ENCODE peak calls at places on chromosome X, in seven cellular contexts. One of them, this sample, is unnamed.

GRCh38 chrX:133661962-133662839 is 246.9 kb upstream of the GPC4 start:
- DNase-seq in tibial nerve: no peak
- DNase-seq in psoas muscle: no peak
- DNase-seq in pancreas: no peak
- DNase-seq in lung: no peak
- DNase-seq in IMR-90: no peak
- DNase-seq in H1: no peak
- DNase-seq in this sample: no peak

GRCh38 chrX:137313627-137314026 is 252.3 kb upstream of the ZIC3 start:
- DNase-seq in tibial nerve: no peak
- DNase-seq in psoas muscle: no peak
- DNase-seq in pancreas: no peak
- DNase-seq in lung: no peak
- DNase-seq in IMR-90: no peak
- DNase-seq in H1: no peak
- DNase-seq in this sample: no peak

GRCh38 chrX:153921070-153921469 is 5.0 kb downstream of the ARHGAP4 start:
- DNase-seq in tibial nerve: no peak
- DNase-seq in psoas muscle: no peak
- DNase-seq in pancreas: no peak
- DNase-seq in lung: no peak
- DNase-seq in IMR-90: no peak
- DNase-seq in H1: no peak
- DNase-seq in this sample: peak

GRCh38 chrX:63765692-63766091 is 19.3 kb downstream of the ARHGEF9 start:
- DNase-seq in tibial nerve: no peak
- DNase-seq in psoas muscle: no peak
- DNase-seq in pancreas: no peak
- DNase-seq in lung: no peak
- DNase-seq in IMR-90: no peak
- DNase-seq in H1: no peak
- DNase-seq in this sample: no peak

GRCh38 chrX:2614911-2615310 is 76.2 kb upstream of the CD99 start:
- DNase-seq in tibial nerve: no peak
- DNase-seq in psoas muscle: no peak
- DNase-seq in pancreas: no peak
- DNase-seq in lung: no peak
- DNase-seq in IMR-90: peak
- DNase-seq in H1: no peak
- DNase-seq in this sample: no peak

GRCh38 chrX:30327762-30328161 is 18.6 kb upstream of the NR0B1 start:
- DNase-seq in tibial nerve: no peak
- DNase-seq in psoas muscle: no peak
- DNase-seq in pancreas: no peak
- DNase-seq in lung: no peak
- DNase-seq in IMR-90: no peak
- DNase-seq in H1: no peak
- DNase-seq in this sample: no peak

GRCh38 chrX:24081661-24082154 is 27.0 kb downstream of the EIF2S3 start:
- DNase-seq in tibial nerve: peak
- DNase-seq in psoas muscle: peak
- DNase-seq in pancreas: peak
- DNase-seq in lung: no peak
- DNase-seq in IMR-90: peak
- DNase-seq in H1: peak
- DNase-seq in this sample: peak

GRCh38 chrX:10076765-10077164 is 80.0 kb upstream of the CLCN4 start:
- DNase-seq in tibial nerve: no peak
- DNase-seq in psoas muscle: no peak
- DNase-seq in pancreas: no peak
- DNase-seq in lung: no peak
- DNase-seq in IMR-90: no peak
- DNase-seq in H1: no peak
- DNase-seq in this sample: no peak

GRCh38 chrX:19912-20571 is 261.1 kb upstream of the PLCXD1 start:
- DNase-seq in tibial nerve: no peak
- DNase-seq in psoas muscle: no peak
- DNase-seq in pancreas: no peak
- DNase-seq in lung: no peak
- DNase-seq in IMR-90: no peak
- DNase-seq in H1: no peak
- DNase-seq in this sample: no peak

GRCh38 chrX:54540289-54540688 is 10.3 kb downstream of the GNL3L start:
- DNase-seq in tibial nerve: no peak
- DNase-seq in psoas muscle: no peak
- DNase-seq in pancreas: no peak
- DNase-seq in lung: no peak
- DNase-seq in IMR-90: peak
- DNase-seq in H1: no peak
- DNase-seq in this sample: no peak

GRCh38 chrX:120736989-120737388 is 107.1 kb upstream of the C1GALT1C1 start:
- DNase-seq in tibial nerve: no peak
- DNase-seq in psoas muscle: no peak
- DNase-seq in pancreas: no peak
- DNase-seq in lung: no peak
- DNase-seq in IMR-90: peak
- DNase-seq in H1: no peak
- DNase-seq in this sample: no peak

GRCh38 chrX:15299945-15300851 is 15.2 kb downstream of the ASB11 start:
- DNase-seq in tibial nerve: no peak
- DNase-seq in psoas muscle: no peak
- DNase-seq in pancreas: no peak
- DNase-seq in lung: no peak
- DNase-seq in IMR-90: peak
- DNase-seq in H1: no peak
- DNase-seq in this sample: no peak

GRCh38 chrX:15524417-15524816 is 23.8 kb downstream of the BMX start:
- DNase-seq in tibial nerve: no peak
- DNase-seq in psoas muscle: no peak
- DNase-seq in pancreas: no peak
- DNase-seq in lung: no peak
- DNase-seq in IMR-90: peak
- DNase-seq in H1: no peak
- DNase-seq in this sample: no peak

GRCh38 chrX:19931146-19931545 is 43.7 kb upstream of the SH3KBP1 start:
- DNase-seq in tibial nerve: no peak
- DNase-seq in psoas muscle: no peak
- DNase-seq in pancreas: no peak
- DNase-seq in lung: no peak
- DNase-seq in IMR-90: no peak
- DNase-seq in H1: no peak
- DNase-seq in this sample: no peak

GRCh38 chrX:130885508-130885907 is 17.5 kb downstream of the ENOX2 start:
- DNase-seq in tibial nerve: no peak
- DNase-seq in psoas muscle: no peak
- DNase-seq in pancreas: no peak
- DNase-seq in lung: no peak
- DNase-seq in IMR-90: no peak
- DNase-seq in H1: no peak
- DNase-seq in this sample: no peak

GRCh38 chrX:140572724-140573123 is 67.9 kb upstream of the SOX3 start:
- DNase-seq in tibial nerve: no peak
- DNase-seq in psoas muscle: no peak
- DNase-seq in pancreas: peak
- DNase-seq in lung: peak
- DNase-seq in IMR-90: peak
- DNase-seq in H1: peak
- DNase-seq in this sample: no peak

GRCh38 chrX:75276666-75277065 is 2.8 kb downstream of the UPRT start:
- DNase-seq in tibial nerve: no peak
- DNase-seq in psoas muscle: no peak
- DNase-seq in pancreas: no peak
- DNase-seq in lung: no peak
- DNase-seq in IMR-90: no peak
- DNase-seq in H1: no peak
- DNase-seq in this sample: no peak

GRCh38 chrX:54452920-54453319 is 12.7 kb downstream of the TSR2 start:
- DNase-seq in tibial nerve: no peak
- DNase-seq in psoas muscle: no peak
- DNase-seq in pancreas: no peak
- DNase-seq in lung: no peak
- DNase-seq in IMR-90: peak
- DNase-seq in H1: no peak
- DNase-seq in this sample: no peak

GRCh38 chrX:107451754-107452153 is 2.3 kb downstream of the FRMPD3 start:
- DNase-seq in tibial nerve: no peak
- DNase-seq in psoas muscle: no peak
- DNase-seq in pancreas: no peak
- DNase-seq in lung: no peak
- DNase-seq in IMR-90: no peak
- DNase-seq in H1: no peak
- DNase-seq in this sample: no peak

GRCh38 chrX:49165901-49166881 is 3.6 kb downstream of the MAGIX start:
- DNase-seq in tibial nerve: peak
- DNase-seq in psoas muscle: peak
- DNase-seq in pancreas: peak
- DNase-seq in lung: peak
- DNase-seq in IMR-90: peak
- DNase-seq in H1: peak
- DNase-seq in this sample: peak
- H3K4me3 ChIP-seq in tibial nerve: peak
- H3K4me3 ChIP-seq in psoas muscle: peak
- H3K4me3 ChIP-seq in pancreas: peak
- H3K4me3 ChIP-seq in lung: no peak
- H3K4me3 ChIP-seq in IMR-90: peak
- H3K4me3 ChIP-seq in H1: peak
- H3K4me3 ChIP-seq in this sample: peak

GRCh38 chrX:48737213-48737938 is 24.2 kb upstream of the GLOD5 start:
- DNase-seq in tibial nerve: peak
- DNase-seq in psoas muscle: peak
- DNase-seq in pancreas: peak
- DNase-seq in lung: peak
- DNase-seq in IMR-90: peak
- DNase-seq in H1: peak
- DNase-seq in this sample: peak

GRCh38 chrX:48741834-48742233 is 19.7 kb upstream of the GLOD5 start:
- DNase-seq in tibial nerve: no peak
- DNase-seq in psoas muscle: no peak
- DNase-seq in pancreas: no peak
- DNase-seq in lung: no peak
- DNase-seq in IMR-90: no peak
- DNase-seq in H1: no peak
- DNase-seq in this sample: no peak

GRCh38 chrX:48737940-48738339 is 23.6 kb upstream of the GLOD5 start:
- DNase-seq in tibial nerve: no peak
- DNase-seq in psoas muscle: no peak
- DNase-seq in pancreas: no peak
- DNase-seq in lung: no peak
- DNase-seq in IMR-90: no peak
- DNase-seq in H1: no peak
- DNase-seq in this sample: no peak

GRCh38 chrX:48736303-48736702 is 25.2 kb upstream of the GLOD5 start:
- DNase-seq in tibial nerve: no peak
- DNase-seq in psoas muscle: no peak
- DNase-seq in pancreas: no peak
- DNase-seq in lung: no peak
- DNase-seq in IMR-90: no peak
- DNase-seq in H1: no peak
- DNase-seq in this sample: no peak

GRCh38 chrX:48736878-48737212 is 24.7 kb upstream of the GLOD5 start:
- DNase-seq in tibial nerve: no peak
- DNase-seq in psoas muscle: no peak
- DNase-seq in pancreas: no peak
- DNase-seq in lung: no peak
- DNase-seq in IMR-90: no peak
- DNase-seq in H1: no peak
- DNase-seq in this sample: no peak
- H3K27ac ChIP-seq in tibial nerve: peak
- H3K27ac ChIP-seq in psoas muscle: no peak
- H3K27ac ChIP-seq in pancreas: peak
- H3K27ac ChIP-seq in lung: peak
- H3K27ac ChIP-seq in IMR-90: no peak
- H3K27ac ChIP-seq in H1: no peak
- H3K27ac ChIP-seq in this sample: no peak

DNA sequence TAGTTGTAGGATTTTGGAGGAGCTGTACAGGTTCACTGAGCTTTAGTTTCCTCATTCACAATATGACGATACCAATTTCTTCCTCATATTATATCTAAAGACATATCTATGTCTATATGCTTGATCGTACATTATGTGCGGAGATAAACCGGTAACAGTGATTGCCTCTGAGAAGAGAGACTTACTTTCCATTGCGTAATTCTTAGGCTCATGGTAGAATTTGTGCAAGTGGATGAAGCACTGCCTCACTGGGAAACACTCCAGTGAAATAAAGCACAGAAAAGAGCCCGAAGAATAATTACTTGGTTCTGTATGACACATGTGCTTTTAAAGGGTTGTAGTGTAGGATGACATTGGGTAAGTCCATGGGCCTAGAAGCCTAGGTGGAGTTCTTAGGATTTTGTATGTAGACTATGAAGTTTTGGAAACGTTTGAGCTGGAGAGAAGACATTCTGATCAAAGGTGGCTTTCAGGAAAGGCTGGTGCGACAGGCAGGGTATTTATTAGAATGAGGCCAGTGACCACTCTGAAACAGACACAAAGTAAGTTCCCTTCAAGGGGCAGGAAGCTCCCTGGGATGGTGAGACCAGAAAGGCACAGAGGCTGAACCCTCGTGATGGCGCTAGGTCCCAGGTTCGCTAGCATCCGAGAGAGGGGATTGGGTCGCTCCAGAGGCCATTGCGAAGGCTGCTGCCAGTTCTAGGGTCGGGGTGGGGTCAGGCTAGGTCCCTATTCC is 649 bp upstream of the VBP1 start:
- DNase-seq in tibial nerve: no peak
- DNase-seq in psoas muscle: no peak
- DNase-seq in pancreas: no peak
- DNase-seq in lung: no peak
- DNase-seq in IMR-90: no peak
- DNase-seq in H1: no peak
- DNase-seq in this sample: no peak
- H3K4me3 ChIP-seq in tibial nerve: peak
- H3K4me3 ChIP-seq in psoas muscle: peak
- H3K4me3 ChIP-seq in pancreas: peak
- H3K4me3 ChIP-seq in lung: peak
- H3K4me3 ChIP-seq in IMR-90: peak
- H3K4me3 ChIP-seq in H1: peak
- H3K4me3 ChIP-seq in this sample: peak

DNA sequence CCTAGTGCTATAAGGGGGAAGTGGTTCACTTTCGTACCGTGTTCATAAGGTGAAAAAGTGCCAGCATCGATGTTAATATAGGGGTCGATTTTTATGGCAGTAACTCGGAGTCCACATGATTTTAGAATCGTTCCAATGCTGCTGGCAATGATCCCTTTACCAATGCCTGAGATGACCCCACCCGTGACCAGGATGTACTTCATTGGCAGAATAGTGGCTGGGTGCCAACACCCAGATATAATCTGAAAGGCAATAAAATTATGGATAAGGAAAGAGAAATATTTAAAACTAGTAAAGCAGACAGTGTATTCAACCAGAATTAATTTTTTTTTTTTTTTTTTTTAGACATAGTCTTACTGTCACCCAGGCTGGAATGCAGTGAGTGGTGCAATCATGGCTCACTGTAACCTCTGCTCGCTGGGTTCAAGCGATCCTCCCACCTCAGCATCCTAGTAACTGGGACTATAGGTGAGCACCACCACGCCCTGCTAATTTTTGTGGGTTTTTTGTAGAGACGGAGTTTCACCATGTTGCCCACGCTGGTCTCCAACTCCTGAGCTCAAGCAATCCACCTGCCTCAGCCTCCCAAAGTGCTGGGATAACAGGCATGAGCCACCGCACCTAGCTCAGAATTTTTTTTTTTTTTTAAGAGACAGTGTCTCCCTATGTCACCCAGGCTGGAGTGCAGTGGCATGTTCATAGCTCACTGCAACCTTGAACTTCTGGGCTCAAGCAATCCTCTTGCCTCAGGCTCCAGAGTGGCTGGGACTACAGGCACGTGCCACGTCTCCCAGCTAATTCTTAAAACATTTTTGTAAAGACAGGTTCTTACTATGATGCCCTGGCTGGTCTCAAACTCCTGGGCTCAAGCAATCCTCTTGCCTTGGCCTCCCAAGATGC is 9.5 kb downstream of the CTPS2 start:
- DNase-seq in tibial nerve: no peak
- DNase-seq in psoas muscle: no peak
- DNase-seq in pancreas: no peak
- DNase-seq in lung: no peak
- DNase-seq in IMR-90: no peak
- DNase-seq in H1: no peak
- DNase-seq in this sample: no peak
- H3K27ac ChIP-seq in tibial nerve: no peak
- H3K27ac ChIP-seq in psoas muscle: no peak
- H3K27ac ChIP-seq in pancreas: no peak
- H3K27ac ChIP-seq in lung: no peak
- H3K27ac ChIP-seq in IMR-90: no peak
- H3K27ac ChIP-seq in H1: no peak
- H3K27ac ChIP-seq in this sample: no peak

This sample was measured in right cardiac atrium.